ENCODE peak calls at places on chromosomes 7 and 10, in five cellular contexts. M, L, Y, U and G are unnamed samples.

GRCh38 chr7:151251926-151252835 is 3.7 kb upstream of the SMARCD3 start:
- DNase-seq in M (peak), L (no peak), Y (no peak), U (no peak), G (no peak)

GRCh38 chr7:17371656-17372524 is 73.4 kb downstream of the AHR start:
- DNase-seq in M (no peak), L (no peak), Y (no peak), U (no peak), G (no peak)

GRCh38 chr7:112748381-112748780 is 41.8 kb downstream of the TMEM168 start:
- DNase-seq in M (no peak), L (no peak), Y (no peak), U (no peak), G (no peak)

GRCh38 chr7:44431091-44431608 is 59.3 kb downstream of the NUDCD3 start:
- DNase-seq in M (peak), L (peak), Y (no peak), U (no peak), G (peak)

GRCh38 chr10:33139191-33139646 is 181.2 kb upstream of the ITGB1 start:
- DNase-seq in M (no peak), L (no peak), Y (no peak), U (peak), G (no peak)

GRCh38 chr10:63388421-63389031 is 77.3 kb downstream of the JMJD1C start:
- DNase-seq in M (no peak), L (peak), Y (no peak), U (no peak), G (no peak)

GRCh38 chr10:18140149-18140956 is at the start of gene CACNB2:
- DNase-seq in M (peak), L (peak), Y (no peak), U (no peak), G (no peak)

GRCh38 chr10:45354261-45354660 is 19.8 kb upstream of the ALOX5 start:
- DNase-seq in M (no peak), L (no peak), Y (no peak), U (no peak), G (no peak)

GRCh38 chr10:37819797-37820196 is 37.6 kb downstream of the ZNF248 start:
- DNase-seq in M (no peak), L (no peak), Y (no peak), U (no peak), G (no peak)

GRCh38 chr7:95046494-95047240 is 139.3 kb downstream of the PPP1R9A start:
- DNase-seq in M (no peak), L (no peak), Y (no peak), U (no peak), G (peak)

GRCh38 chr10:128035557-128035973 is 90.7 kb downstream of the MKI67 start:
- DNase-seq in M (peak), L (peak), Y (peak), U (peak), G (peak)

GRCh38 chr10:34690403-34691049 is 124.6 kb downstream of the PARD3 start:
- DNase-seq in M (no peak), L (no peak), Y (no peak), U (no peak), G (no peak)

GRCh38 chr10:73439605-73440298 is 6.4 kb upstream of the MSS51 start:
- DNase-seq in M (no peak), L (no peak), Y (no peak), U (no peak), G (no peak)

GRCh38 chr10:778626-779330 is 89.3 kb upstream of the DIP2C start:
- DNase-seq in M (peak), L (no peak), Y (no peak), U (no peak), G (no peak)

GRCh38 chr7:41010967-41011366 is 691.9 kb downstream of the INHBA start:
- DNase-seq in M (no peak), L (no peak), Y (no peak), U (no peak), G (no peak)

GRCh38 chr10:93352638-93353383 is 129.3 kb downstream of the MYOF start:
- DNase-seq in M (no peak), L (peak), Y (no peak), U (no peak), G (peak)

GRCh38 chr10:63319231-63319630 is 146.5 kb downstream of the JMJD1C start:
- DNase-seq in M (no peak), L (no peak), Y (no peak), U (no peak), G (no peak)